ENCODE peak calls at places on chromosome 6, in four cellular contexts. M is IMR-90, D is neuronal stem cell, W is H9. X is an unnamed sample.

GRCh38 chr6:3722211-3722621 is 29.3 kb downstream of the PXDC1 start:
- DNase-seq in M (peak), D (no peak), W (no peak), X (peak)

GRCh38 chr6:37878150-37878710 is 58.7 kb downstream of the ZFAND3 start:
- DNase-seq in M (peak), D (no peak), W (no peak), X (no peak)

GRCh38 chr6:16523550-16524379 is 237.5 kb downstream of the ATXN1 start:
- DNase-seq in M (peak), D (no peak), W (no peak), X (peak)

GRCh38 chr6:87730310-87730709 is 28.3 kb upstream of the AKIRIN2 start:
- DNase-seq in M (peak), D (no peak), W (no peak), X (no peak)

GRCh38 chr6:137309078-137309762 is 90.0 kb upstream of the IFNGR1 start:
- DNase-seq in M (peak), D (no peak), W (peak), X (peak)

GRCh38 chr6:77034161-77034560 is 429.1 kb downstream of the HTR1B start:
- DNase-seq in M (peak), D (peak), W (peak), X (peak)

GRCh38 chr6:12014027-12014872 is 2.1 kb downstream of the HIVEP1 start:
- DNase-seq in M (peak), D (no peak), W (no peak), X (no peak)

GRCh38 chr6:169618526-169619490 is 83.0 kb downstream of the WDR27 start:
- DNase-seq in M (peak), D (no peak), W (no peak), X (peak)

GRCh38 chr6:71768356-71768755 is 118.0 kb upstream of the RIMS1 start:
- DNase-seq in M (no peak), D (no peak), W (no peak), X (peak)

GRCh38 chr6:106446983-106447382 is 86.5 kb downstream of the CRYBG1 start:
- DNase-seq in M (no peak), D (no peak), W (no peak), X (no peak)

GRCh38 chr6:11363881-11364576 is 131.6 kb upstream of the NEDD9 start:
- DNase-seq in M (no peak), D (no peak), W (no peak), X (no peak)

GRCh38 chr6:21729431-21729830 is 135.9 kb downstream of the SOX4 start:
- DNase-seq in M (no peak), D (no peak), W (no peak), X (no peak)

GRCh38 chr6:130935978-130936377 is 108.8 kb downstream of the SMLR1 start:
- DNase-seq in M (no peak), D (no peak), W (no peak), X (no peak)

GRCh38 chr6:132537977-132538376 is at the start of gene TAAR9:
- DNase-seq in M (no peak), D (no peak), W (no peak), X (no peak)

GRCh38 chr6:24919404-24919892 is 16.3 kb downstream of the RIPOR2 start:
- DNase-seq in M (no peak), D (no peak), W (no peak), X (peak)

GRCh38 chr6:48613221-48613949 is 502.4 kb upstream of the PTCHD4 start:
- DNase-seq in M (no peak), D (no peak), W (no peak), X (peak)

GRCh38 chr6:13398081-13398406 is 69.7 kb upstream of the TBC1D7 start:
- DNase-seq in M (no peak), D (no peak), W (no peak), X (no peak)

GRCh38 chr6:141682391-141682790 is 450.3 kb upstream of the GJE1 start:
- DNase-seq in M (no peak), D (no peak), W (no peak), X (peak)

GRCh38 chr6:33438978-33439594 is 15.3 kb upstream of the ZBTB9 start:
- DNase-seq in M (no peak), D (no peak), W (no peak), X (no peak)

GRCh38 chr6:149831380-149831820 is 32.8 kb downstream of the LRP11 start:
- DNase-seq in M (no peak), D (no peak), W (no peak), X (no peak)

GRCh38 chr6:75563032-75563431 is 38.6 kb upstream of the SENP6 start:
- DNase-seq in M (peak), D (no peak), W (peak), X (peak)

DNA sequence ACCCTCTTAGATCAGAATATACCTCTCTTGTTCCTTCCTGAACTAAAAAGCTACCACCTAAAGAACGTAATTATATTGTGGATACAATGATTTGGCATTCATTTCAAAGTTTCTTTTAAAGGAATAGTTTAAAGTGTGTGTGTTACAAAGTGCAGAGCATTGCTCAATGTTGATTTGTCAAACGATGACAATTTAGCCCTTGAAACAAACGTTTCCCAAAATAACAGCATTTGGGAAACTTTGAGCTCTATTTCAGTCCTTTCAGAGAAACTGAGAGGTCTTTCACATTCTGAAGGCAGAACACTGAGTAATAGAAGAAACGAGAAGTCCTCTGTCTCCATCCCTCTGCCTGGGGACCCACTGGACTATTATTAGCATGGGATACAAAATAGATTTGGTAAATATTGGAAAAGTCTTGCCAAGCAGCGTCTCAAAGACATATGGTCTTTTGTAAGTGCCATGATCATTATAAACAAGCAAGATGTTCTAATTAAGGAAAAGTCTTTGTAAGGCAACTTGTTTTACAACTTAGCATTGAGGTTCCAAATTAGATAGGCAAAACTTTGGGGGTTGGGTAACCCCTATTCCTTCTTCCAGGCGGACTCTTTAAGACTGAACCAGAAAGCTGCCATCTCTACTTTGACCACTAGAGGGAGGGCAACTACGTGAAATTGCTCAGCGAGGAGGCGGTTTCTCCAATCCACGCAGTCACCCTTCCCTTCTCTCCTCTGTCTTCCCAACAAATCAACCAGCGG is 208.8 kb downstream of the RNF144B start:
- DNase-seq in M (peak), D (peak), W (peak), X (peak)
- H2AK5ac ChIP-seq in M (no peak), D (no peak), W (no peak), X (no peak)

GRCh38 chr6:31546339-31546961 is at the start of gene ATP6V1G2:
- DNase-seq in M (peak), D (peak), W (peak), X (peak)
- H2AK5ac ChIP-seq in M (no peak), D (no peak), W (no peak), X (no peak)

GRCh38 chr6:133549252-133549925 is 308.2 kb downstream of the EYA4 start:
- DNase-seq in M (no peak), D (peak), W (no peak), X (no peak)
- H2AK5ac ChIP-seq in M (peak), D (no peak), W (no peak), X (no peak)

GRCh38 chr6:43848992-43849391 is 79.0 kb downstream of the VEGFA start:
- DNase-seq in M (no peak), D (no peak), W (no peak), X (no peak)
- H2AK5ac ChIP-seq in M (peak), D (no peak), W (no peak), X (no peak)

GRCh38 chr6:96302991-96303390 is 218.6 kb upstream of the UFL1 start:
- DNase-seq in M (no peak), D (no peak), W (no peak), X (no peak)
- H2AK5ac ChIP-seq in M (no peak), D (no peak), W (no peak), X (no peak)

GRCh38 chr6:167314180-167314821 is 10.6 kb upstream of the TTLL2 start:
- DNase-seq in M (no peak), D (no peak), W (peak), X (peak)
- H2AK5ac ChIP-seq in M (no peak), D (peak), W (no peak), X (no peak)

DNA sequence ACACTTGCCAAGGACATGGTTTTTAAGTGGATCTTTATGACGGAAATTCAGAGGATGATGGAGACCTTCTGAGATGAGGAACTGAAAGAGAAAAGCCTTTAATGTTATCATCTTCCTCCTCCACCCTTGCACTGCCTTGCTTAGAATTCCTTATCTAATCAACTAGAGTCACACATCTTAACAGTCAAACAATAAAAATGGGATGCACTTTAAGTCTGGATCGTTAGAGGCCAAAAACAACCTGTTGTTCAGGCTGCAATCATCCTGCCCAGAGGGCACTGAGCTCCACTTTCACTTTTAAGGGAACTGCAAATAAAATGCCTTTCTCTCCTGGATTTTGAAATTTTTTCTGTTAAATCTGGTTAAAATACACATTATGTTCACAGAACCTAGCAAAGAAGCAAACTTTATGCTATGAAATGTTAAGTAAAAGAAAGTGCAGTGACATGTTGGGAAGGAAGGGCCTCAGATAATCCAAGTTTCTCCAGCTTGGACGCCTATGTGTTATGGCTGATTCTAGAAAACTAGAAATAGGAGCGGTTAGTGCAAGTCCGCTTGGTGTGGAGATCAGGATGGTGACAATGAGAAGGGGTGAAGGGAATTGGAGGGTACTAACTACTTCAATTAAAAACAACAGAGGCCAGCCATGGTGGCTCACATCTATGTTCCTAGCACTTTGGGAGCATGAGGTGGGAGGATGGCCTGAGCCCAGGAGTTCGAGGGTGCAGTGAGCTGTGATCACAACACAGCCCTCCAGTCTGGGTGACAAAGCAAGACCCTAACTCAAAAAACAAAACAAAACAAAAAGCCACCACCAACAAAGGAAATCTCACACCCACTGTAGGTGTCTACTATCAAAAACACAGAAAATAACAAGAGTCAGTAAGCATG is 66.4 kb upstream of the KIF13A start:
- DNase-seq in M (peak), D (no peak), W (no peak), X (peak)
- H2AK5ac ChIP-seq in M (no peak), D (no peak), W (no peak), X (no peak)

X was measured in mesendoderm.